ENCODE peak calls at places on chromosomes 1 and 21, in six cellular contexts. P, B, K, E, M and U are unnamed samples.

GRCh38 chr1:232532901-232533300 is 97.0 kb downstream of the SIPA1L2 start:
- DNase-seq in P (no peak), B (no peak), K (no peak), E (no peak), M (no peak), U (no peak)

GRCh38 chr21:14527690-14528652 is 18.1 kb downstream of the SAMSN1 start:
- DNase-seq in P (no peak), B (no peak), K (no peak), E (no peak), M (no peak), U (no peak)

GRCh38 chr21:38115870-38116269 is 140.9 kb upstream of the KCNJ15 start:
- DNase-seq in P (no peak), B (no peak), K (no peak), E (no peak), M (no peak), U (no peak)

GRCh38 chr1:20429296-20429695 is 56.7 kb downstream of the CAMK2N1 start:
- DNase-seq in P (no peak), B (no peak), K (no peak), E (no peak), M (no peak), U (no peak)

GRCh38 chr1:13616234-13616633 is 32.6 kb downstream of the PDPN start:
- DNase-seq in P (no peak), B (no peak), K (no peak), E (no peak), M (no peak), U (no peak)

GRCh38 chr21:41659791-41660560 is 106.9 kb downstream of the RIPK4 start:
- DNase-seq in P (no peak), B (no peak), K (no peak), E (no peak), M (no peak), U (no peak)

GRCh38 chr1:90711696-90712095 is 5.4 kb downstream of the BARHL2 start:
- DNase-seq in P (no peak), B (no peak), K (no peak), E (no peak), M (no peak), U (no peak)

GRCh38 chr1:179937668-179938259 is 16.8 kb upstream of the CEP350 start:
- DNase-seq in P (no peak), B (no peak), K (no peak), E (no peak), M (no peak), U (no peak)